ENCODE peak calls at places on chromosome X, in nine cellular contexts. S is body of pancreas; D is NCI-H774; C is caudate nucleus; G is fibroblast of the aortic adventitia; Q is stimulated activated CD4-positive, alpha-beta T cell treated with anti-CD3 and anti-CD28 coated beads, Interleukin-4, amount 100 ng/mL, for 24 hours; R is activated T-cell treated with anti-CD3 and anti-CD28 coated beads, Interleukin-2, amount 50 U/mL, for 1 hour; A is uterus; J is fibroblast of mammary gland. X is an unnamed sample.

GRCh38 chrX:133090410-133090809 is 6.5 kb downstream of the USP26 start:
- DNase-seq in J (no peak), R (no peak), G (no peak), D (no peak), Q (no peak), S (no peak), A (no peak), C (no peak), X (no peak)

GRCh38 chrX:63424063-63424462 is 72.9 kb upstream of the SPIN4 start:
- DNase-seq in Q (no peak), C (no peak), G (no peak), A (no peak), R (no peak), S (no peak), J (no peak), D (no peak), X (no peak)

GRCh38 chrX:42615161-42615563 is 162.8 kb downstream of the PPP1R2C start:
- DNase-seq in R (no peak), J (peak; percentile 4), D (no peak), C (no peak), Q (peak; percentile 3), S (no peak), A (no peak), G (no peak), X (no peak)

GRCh38 chrX:131739823-131740222 is 195.9 kb downstream of the OR13H1 start:
- DNase-seq in R (no peak), C (no peak), G (no peak), J (no peak), S (no peak), A (no peak), Q (no peak), D (no peak), X (no peak)

GRCh38 chrX:3262906-3263305 is 83.5 kb downstream of the MXRA5 start:
- DNase-seq in R (no peak), J (peak; percentile 91), D (no peak), A (no peak), C (no peak), G (peak; percentile 84), S (peak; percentile 12), Q (no peak), X (peak; percentile 49)

GRCh38 chrX:150919401-150919800 is 20.9 kb upstream of the CD99L2 start:
- DNase-seq in A (no peak), C (no peak), R (no peak), Q (no peak), S (no peak), G (no peak), D (no peak), J (no peak), X (no peak)

GRCh38 chrX:34638116-34638515 is 19.0 kb downstream of the TMEM47 start:
- DNase-seq in J (peak; percentile 64), Q (no peak), R (no peak), A (no peak), S (no peak), C (no peak), D (no peak), G (peak; percentile 72), X (no peak)

GRCh38 chrX:72715546-72715945 is 1.4 kb upstream of the PHKA1 start:
- DNase-seq in S (no peak), D (no peak), Q (no peak), A (no peak), J (no peak), R (no peak), C (no peak), G (no peak), X (no peak)

GRCh38 chrX:9907645-9908387 is 59.3 kb upstream of the CLDN34 start:
- DNase-seq in G (no peak), J (peak; percentile 81), R (no peak), A (no peak), C (no peak), D (no peak), Q (no peak), S (no peak), X (no peak)

GRCh38 chrX:119008122-119008744 is 33.8 kb downstream of the LONRF3 start:
- DNase-seq in S (peak; percentile 19), R (peak; percentile 36), D (no peak), A (peak; percentile 20), Q (peak; percentile 32), C (no peak), G (peak; percentile 47), J (peak; percentile 40), X (peak; percentile 28)

GRCh38 chrX:19544693-19545305 is 29.5 kb upstream of the MAP3K15 start:
- DNase-seq in C (peak; percentile 0), S (peak; percentile 57), R (no peak), A (no peak), Q (peak; percentile 55), J (peak; percentile 69), D (peak; percentile 10), G (peak; percentile 73), X (peak; percentile 71)

GRCh38 chrX:22800360-22800759 is 199.4 kb upstream of the DDX53 start:
- DNase-seq in S (no peak), J (peak; percentile 89), C (no peak), D (no peak), R (no peak), Q (no peak), A (no peak), G (peak; percentile 94), X (peak; percentile 51)

GRCh38 chrX:153622661-153623309 is 23.8 kb upstream of the CCNQ start:
- DNase-seq in C (no peak), A (no peak), Q (no peak), D (no peak), S (no peak), R (no peak), J (no peak), G (no peak), X (no peak)

GRCh38 chrX:23883737-23884354 is 23.9 kb downstream of the APOO start:
- DNase-seq in Q (peak; percentile 13), G (peak; percentile 67), R (no peak), A (no peak), J (peak; percentile 90), D (no peak), S (no peak), C (peak; percentile 2), X (peak; percentile 12)

GRCh38 chrX:150849996-150850720 is 48.3 kb downstream of the CD99L2 start:
- DNase-seq in S (no peak), R (no peak), C (no peak), D (no peak), J (no peak), Q (no peak), G (no peak), A (no peak), X (no peak)

GRCh38 chrX:48815266-48815665 is 11.0 kb upstream of the ERAS start:
- DNase-seq in G (no peak), R (peak; percentile 11), J (no peak), Q (no peak), C (no peak), A (no peak), D (no peak), S (no peak), X (no peak)

GRCh38 chrX:333611-334311 is 15.2 kb upstream of the GTPBP6 start:
- DNase-seq in S (no peak), C (no peak), A (no peak), G (no peak), R (no peak), D (no peak), J (no peak), Q (no peak), X (no peak)

GRCh38 chrX:41922694-41923171 is 621 bp downstream of the CASK start:
- DNase-seq in C (no peak), G (peak; percentile 11), A (peak; percentile 28), Q (peak; percentile 8), J (no peak), R (no peak), S (peak; percentile 28), D (no peak), X (peak; percentile 24)

GRCh38 chrX:12007881-12008280 is 130.4 kb upstream of the FRMPD4 start:
- DNase-seq in G (peak; percentile 81), J (peak; percentile 90), D (no peak), C (no peak), S (no peak), Q (peak; percentile 2), R (no peak), A (no peak), X (no peak)

GRCh38 chrX:105451426-105451825 is 230.9 kb upstream of the TEX13A start:
- DNase-seq in C (no peak), D (no peak), R (no peak), S (no peak), J (peak; percentile 40), Q (no peak), A (no peak), G (no peak), X (no peak)

GRCh38 chrX:96004386-96004785 is 680.3 kb upstream of the DIAPH2 start:
- DNase-seq in G (peak; percentile 58), A (no peak), R (no peak), C (no peak), Q (no peak), S (no peak), J (peak; percentile 57), D (no peak), X (no peak)

GRCh38 chrX:1392376-1393130 is 640 bp upstream of the SLC25A6 start:
- DNase-seq in J (peak; percentile 73), R (no peak), C (no peak), D (no peak), S (peak; percentile 68), A (no peak), Q (peak; percentile 66), G (peak; percentile 64), X (peak; percentile 85)

GRCh38 chrX:151870603-151871002 is 42.1 kb upstream of the MAGEA4 start:
- DNase-seq in C (no peak), Q (no peak), A (no peak), J (peak; percentile 87), R (no peak), D (no peak), G (peak; percentile 91), S (no peak), X (peak; percentile 28)